ENCODE peak calls at places on chromosomes 12 and 14, in ten cellular contexts. One of them, this sample, is unnamed.
A peak's percentile ranks its signal among the peaks of the same experiment; 100 is the strongest.

GRCh38 chr14:33323979-33324378 is 385.3 kb downstream of the NPAS3 start:
- DNase-seq in fibroblast of villous mesenchyme: no peak
- DNase-seq in tibial artery: no peak
- DNase-seq in fibroblast of the aortic adventitia: no peak
- DNase-seq in lower leg skin: no peak
- DNase-seq in mucosa of descending colon: no peak
- DNase-seq in mesendoderm: no peak
- DNase-seq in CD8-positive, alpha-beta memory T cell: no peak
- DNase-seq in GM12865: no peak
- DNase-seq in GM12864: no peak
- DNase-seq in this sample: no peak

GRCh38 chr12:97716356-97716755 is 253.8 kb downstream of the RMST start:
- DNase-seq in GM12865: peak; percentile 41
- DNase-seq in GM12864: no peak
- DNase-seq in fibroblast of villous mesenchyme: no peak
- DNase-seq in fibroblast of the aortic adventitia: no peak
- DNase-seq in tibial artery: no peak
- DNase-seq in mucosa of descending colon: no peak
- DNase-seq in mesendoderm: peak; percentile 62
- DNase-seq in lower leg skin: no peak
- DNase-seq in CD8-positive, alpha-beta memory T cell: no peak
- DNase-seq in this sample: peak; percentile 13

GRCh38 chr14:103623883-103624482 is 5.0 kb upstream of the KLC1 start:
- DNase-seq in tibial artery: no peak
- DNase-seq in CD8-positive, alpha-beta memory T cell: no peak
- DNase-seq in fibroblast of the aortic adventitia: no peak
- DNase-seq in lower leg skin: no peak
- DNase-seq in mucosa of descending colon: peak; percentile 50
- DNase-seq in mesendoderm: no peak
- DNase-seq in GM12865: peak; percentile 64
- DNase-seq in fibroblast of villous mesenchyme: peak; percentile 16
- DNase-seq in GM12864: no peak
- DNase-seq in this sample: no peak

GRCh38 chr12:40946612-40947194 is 241.4 kb upstream of the PDZRN4 start:
- DNase-seq in tibial artery: no peak
- DNase-seq in CD8-positive, alpha-beta memory T cell: no peak
- DNase-seq in mesendoderm: peak; percentile 25
- DNase-seq in fibroblast of the aortic adventitia: peak; percentile 59
- DNase-seq in mucosa of descending colon: no peak
- DNase-seq in lower leg skin: no peak
- DNase-seq in GM12865: peak; percentile 32
- DNase-seq in fibroblast of villous mesenchyme: peak; percentile 48
- DNase-seq in GM12864: peak; percentile 1
- DNase-seq in this sample: no peak

GRCh38 chr12:109736552-109737108 is 23.0 kb downstream of the FAM222A start:
- DNase-seq in GM12864: no peak
- DNase-seq in fibroblast of villous mesenchyme: peak; percentile 35
- DNase-seq in CD8-positive, alpha-beta memory T cell: no peak
- DNase-seq in fibroblast of the aortic adventitia: peak; percentile 47
- DNase-seq in lower leg skin: no peak
- DNase-seq in mesendoderm: peak; percentile 97
- DNase-seq in mucosa of descending colon: peak; percentile 34
- DNase-seq in GM12865: no peak
- DNase-seq in tibial artery: peak; percentile 16
- DNase-seq in this sample: no peak

GRCh38 chr14:35576856-35577255 is 42.9 kb downstream of the INSM2 start:
- DNase-seq in mucosa of descending colon: no peak
- DNase-seq in fibroblast of villous mesenchyme: no peak
- DNase-seq in GM12864: no peak
- DNase-seq in mesendoderm: no peak
- DNase-seq in lower leg skin: no peak
- DNase-seq in GM12865: no peak
- DNase-seq in tibial artery: no peak
- DNase-seq in fibroblast of the aortic adventitia: no peak
- DNase-seq in CD8-positive, alpha-beta memory T cell: no peak
- DNase-seq in this sample: no peak

GRCh38 chr14:70640938-70641547 is 673 bp upstream of the TTC9 start:
- DNase-seq in mesendoderm: peak; percentile 68
- DNase-seq in CD8-positive, alpha-beta memory T cell: peak; percentile 73
- DNase-seq in lower leg skin: no peak
- DNase-seq in fibroblast of villous mesenchyme: peak; percentile 26
- DNase-seq in GM12864: no peak
- DNase-seq in tibial artery: no peak
- DNase-seq in fibroblast of the aortic adventitia: peak; percentile 11
- DNase-seq in GM12865: peak; percentile 88
- DNase-seq in mucosa of descending colon: peak; percentile 72
- DNase-seq in this sample: peak; percentile 66

GRCh38 chr14:99132821-99133562 is 139.0 kb downstream of the BCL11B start:
- DNase-seq in fibroblast of the aortic adventitia: no peak
- DNase-seq in mucosa of descending colon: no peak
- DNase-seq in tibial artery: peak; percentile 10
- DNase-seq in CD8-positive, alpha-beta memory T cell: no peak
- DNase-seq in GM12865: no peak
- DNase-seq in mesendoderm: peak; percentile 26
- DNase-seq in GM12864: no peak
- DNase-seq in fibroblast of villous mesenchyme: no peak
- DNase-seq in lower leg skin: peak; percentile 7
- DNase-seq in this sample: peak; percentile 41

GRCh38 chr12:82650627-82651337 is 35.9 kb upstream of the TMTC2 start:
- DNase-seq in fibroblast of the aortic adventitia: peak; percentile 25
- DNase-seq in GM12865: peak; percentile 76
- DNase-seq in fibroblast of villous mesenchyme: no peak
- DNase-seq in CD8-positive, alpha-beta memory T cell: no peak
- DNase-seq in GM12864: peak; percentile 30
- DNase-seq in mesendoderm: peak; percentile 64
- DNase-seq in mucosa of descending colon: no peak
- DNase-seq in tibial artery: no peak
- DNase-seq in lower leg skin: peak; percentile 62
- DNase-seq in this sample: no peak

GRCh38 chr12:108832730-108833354 is 24.5 kb downstream of the SSH1 start:
- DNase-seq in lower leg skin: no peak
- DNase-seq in GM12865: no peak
- DNase-seq in tibial artery: no peak
- DNase-seq in mesendoderm: peak; percentile 86
- DNase-seq in CD8-positive, alpha-beta memory T cell: no peak
- DNase-seq in GM12864: no peak
- DNase-seq in fibroblast of the aortic adventitia: peak; percentile 97
- DNase-seq in fibroblast of villous mesenchyme: peak; percentile 76
- DNase-seq in mucosa of descending colon: no peak
- DNase-seq in this sample: no peak

GRCh38 chr14:94827711-94828505 is 58.0 kb upstream of the GSC start:
- DNase-seq in fibroblast of the aortic adventitia: no peak
- DNase-seq in GM12864: no peak
- DNase-seq in GM12865: no peak
- DNase-seq in CD8-positive, alpha-beta memory T cell: no peak
- DNase-seq in lower leg skin: peak; percentile 52
- DNase-seq in mesendoderm: no peak
- DNase-seq in mucosa of descending colon: no peak
- DNase-seq in fibroblast of villous mesenchyme: no peak
- DNase-seq in tibial artery: peak; percentile 37
- DNase-seq in this sample: no peak

GRCh38 chr12:3168775-3169221 is 91.6 kb downstream of the TSPAN9 start:
- DNase-seq in GM12864: no peak
- DNase-seq in mesendoderm: peak; percentile 76
- DNase-seq in mucosa of descending colon: no peak
- DNase-seq in fibroblast of the aortic adventitia: peak; percentile 60
- DNase-seq in lower leg skin: peak; percentile 30
- DNase-seq in fibroblast of villous mesenchyme: peak; percentile 95
- DNase-seq in GM12865: no peak
- DNase-seq in tibial artery: no peak
- DNase-seq in CD8-positive, alpha-beta memory T cell: no peak
- DNase-seq in this sample: peak; percentile 33

GRCh38 chr14:104689620-104690265 is 325 bp downstream of the INF2 start:
- DNase-seq in CD8-positive, alpha-beta memory T cell: no peak
- DNase-seq in mesendoderm: no peak
- DNase-seq in tibial artery: no peak
- DNase-seq in fibroblast of villous mesenchyme: no peak
- DNase-seq in GM12865: no peak
- DNase-seq in lower leg skin: no peak
- DNase-seq in mucosa of descending colon: no peak
- DNase-seq in fibroblast of the aortic adventitia: no peak
- DNase-seq in GM12864: no peak
- DNase-seq in this sample: no peak

GRCh38 chr12:130342842-130343241 is 5.2 kb downstream of the PIWIL1 start:
- DNase-seq in GM12864: no peak
- DNase-seq in fibroblast of villous mesenchyme: no peak
- DNase-seq in GM12865: no peak
- DNase-seq in lower leg skin: no peak
- DNase-seq in tibial artery: no peak
- DNase-seq in mesendoderm: peak; percentile 21
- DNase-seq in fibroblast of the aortic adventitia: no peak
- DNase-seq in CD8-positive, alpha-beta memory T cell: no peak
- DNase-seq in mucosa of descending colon: no peak
- DNase-seq in this sample: no peak

DNA sequence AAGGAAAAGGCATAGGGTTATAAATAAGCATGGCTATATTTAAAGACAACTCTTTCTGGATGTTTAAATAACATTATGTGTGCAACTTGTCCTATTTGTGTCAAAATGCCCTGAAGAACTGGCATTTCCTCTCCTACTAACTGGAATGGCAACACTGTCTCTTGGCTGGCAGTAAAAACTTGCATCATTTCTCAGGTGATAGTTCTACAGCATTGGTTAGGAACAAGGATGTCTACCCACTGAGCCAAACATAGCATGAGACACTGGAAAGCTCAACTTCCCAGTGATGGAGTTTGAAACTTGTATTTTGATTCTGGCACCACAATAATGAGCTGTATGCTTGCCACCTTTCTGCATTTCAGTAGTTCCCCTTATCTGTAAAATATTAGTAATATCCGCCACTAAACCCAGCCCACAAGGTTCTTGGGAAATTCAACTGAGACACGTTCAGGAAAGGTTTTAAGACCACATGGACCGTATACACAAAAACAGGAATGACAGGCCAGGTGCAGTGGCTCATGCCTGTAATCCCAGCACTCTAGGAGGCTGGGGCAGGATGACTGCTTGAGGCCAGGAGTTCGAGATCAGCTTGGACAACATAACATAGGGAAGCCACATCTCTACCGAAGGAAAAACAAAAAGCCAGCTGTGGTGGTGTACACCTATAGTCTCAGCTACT is 5.1 kb downstream of the SLC38A2 start:
- DNase-seq in CD8-positive, alpha-beta memory T cell: no peak
- DNase-seq in fibroblast of the aortic adventitia: peak; percentile 55
- DNase-seq in GM12865: no peak
- DNase-seq in tibial artery: no peak
- DNase-seq in lower leg skin: no peak
- DNase-seq in fibroblast of villous mesenchyme: peak; percentile 45
- DNase-seq in mesendoderm: no peak
- DNase-seq in mucosa of descending colon: no peak
- DNase-seq in GM12864: no peak
- DNase-seq in this sample: no peak
- H3K4me3 ChIP-seq in CD8-positive, alpha-beta memory T cell: no peak overlapping the region
- H3K4me3 ChIP-seq in fibroblast of the aortic adventitia: peak overlapping the region; percentile 96
- H3K4me3 ChIP-seq in GM12865: no peak overlapping the region
- H3K4me3 ChIP-seq in tibial artery: peak overlapping the region; percentile 99
- H3K4me3 ChIP-seq in lower leg skin: peak overlapping the region; percentile 0
- H3K4me3 ChIP-seq in fibroblast of villous mesenchyme: peak overlapping the region; percentile 95
- H3K4me3 ChIP-seq in mesendoderm: no peak overlapping the region
- H3K4me3 ChIP-seq in mucosa of descending colon: no peak overlapping the region
- H3K4me3 ChIP-seq in GM12864: no peak overlapping the region
- H3K4me3 ChIP-seq in this sample: no peak overlapping the region

DNA sequence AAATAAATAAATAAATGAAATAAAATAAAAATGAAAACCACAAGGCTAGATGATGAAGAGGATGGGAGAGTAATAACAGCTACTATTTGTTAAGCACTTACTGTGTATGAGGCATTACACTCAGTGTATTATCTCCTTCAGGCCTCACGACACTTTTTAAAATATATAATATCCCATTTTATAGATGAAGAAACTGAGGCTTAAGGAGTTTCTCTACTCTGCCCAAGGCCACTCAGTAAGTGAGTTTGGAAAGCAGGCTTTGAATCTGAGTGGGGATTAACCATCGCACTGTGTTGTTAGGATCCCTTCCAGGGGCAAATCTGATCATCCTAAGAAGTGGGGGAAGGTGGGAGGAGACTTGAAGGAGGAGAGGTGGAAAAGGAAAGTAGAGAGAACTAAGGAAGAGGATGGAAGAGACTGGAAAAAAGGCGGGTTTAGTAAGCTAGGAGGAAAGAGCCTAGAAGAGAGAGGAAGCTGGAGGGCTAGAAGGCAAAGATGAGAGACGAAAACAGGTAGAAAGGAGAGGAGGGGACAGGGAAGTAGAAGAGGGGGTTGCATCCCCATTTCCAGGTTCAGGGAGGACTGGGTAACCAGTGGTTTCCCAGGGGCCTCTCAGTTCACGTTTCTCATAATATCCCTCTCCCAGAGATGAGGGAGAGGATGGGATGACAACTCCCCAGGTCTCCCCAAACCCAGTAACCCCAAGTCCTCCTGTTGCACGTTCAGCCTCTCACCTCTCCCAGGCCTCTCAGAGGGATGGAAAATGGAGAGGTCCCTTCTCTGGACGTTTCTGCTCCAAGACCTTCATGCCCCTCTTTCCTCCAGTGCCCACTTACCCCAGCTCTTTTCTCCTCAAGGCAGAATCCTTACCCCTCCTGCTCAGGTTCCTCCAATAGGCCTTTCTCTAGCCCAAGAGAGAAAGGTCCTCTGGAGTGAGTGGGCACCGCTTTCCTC is 1.7 kb downstream of the STAT6 start:
- DNase-seq in CD8-positive, alpha-beta memory T cell: no peak
- DNase-seq in GM12865: no peak
- DNase-seq in tibial artery: no peak
- DNase-seq in lower leg skin: no peak
- DNase-seq in fibroblast of the aortic adventitia: no peak
- DNase-seq in mesendoderm: no peak
- DNase-seq in GM12864: no peak
- DNase-seq in fibroblast of villous mesenchyme: no peak
- DNase-seq in mucosa of descending colon: no peak
- DNase-seq in this sample: no peak
- H3K4me3 ChIP-seq in CD8-positive, alpha-beta memory T cell: peak overlapping the region; percentile 99
- H3K4me3 ChIP-seq in GM12865: peak overlapping the region; percentile 98
- H3K4me3 ChIP-seq in tibial artery: peak overlapping the region; percentile 65
- H3K4me3 ChIP-seq in lower leg skin: peak overlapping the region; percentile 64
- H3K4me3 ChIP-seq in fibroblast of the aortic adventitia: peak overlapping the region; percentile 93
- H3K4me3 ChIP-seq in mesendoderm: peak overlapping the region; percentile 45
- H3K4me3 ChIP-seq in GM12864: peak overlapping the region; percentile 98
- H3K4me3 ChIP-seq in fibroblast of villous mesenchyme: peak overlapping the region; percentile 93
- H3K4me3 ChIP-seq in mucosa of descending colon: peak overlapping the region; percentile 48
- H3K4me3 ChIP-seq in this sample: no peak overlapping the region

DNA sequence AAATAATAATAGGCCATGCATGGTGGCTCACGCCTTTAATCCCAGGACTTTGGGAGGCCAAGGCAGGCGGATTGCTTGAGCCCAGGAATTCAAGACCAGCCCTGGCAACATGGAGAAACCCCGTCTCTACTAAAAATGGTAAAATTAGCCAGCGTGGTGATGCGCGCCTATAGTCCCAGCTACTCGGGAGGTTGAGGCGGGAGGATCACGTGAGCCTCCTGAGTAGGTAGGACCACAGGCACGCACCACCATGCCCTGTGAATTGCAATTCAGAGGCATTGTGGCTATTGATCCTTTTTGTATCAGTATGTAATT is 2.3 kb downstream of the ARHGDIB start:
- DNase-seq in mesendoderm: no peak
- DNase-seq in lower leg skin: no peak
- DNase-seq in GM12865: no peak
- DNase-seq in GM12864: no peak
- DNase-seq in mucosa of descending colon: peak; percentile 57
- DNase-seq in fibroblast of the aortic adventitia: no peak
- DNase-seq in fibroblast of villous mesenchyme: no peak
- DNase-seq in tibial artery: no peak
- DNase-seq in CD8-positive, alpha-beta memory T cell: no peak
- DNase-seq in this sample: no peak
- H3K4me3 ChIP-seq in mesendoderm: no peak overlapping the region
- H3K4me3 ChIP-seq in lower leg skin: no peak overlapping the region
- H3K4me3 ChIP-seq in GM12865: peak overlapping the region; percentile 98
- H3K4me3 ChIP-seq in GM12864: peak overlapping the region; percentile 73
- H3K4me3 ChIP-seq in mucosa of descending colon: no peak overlapping the region
- H3K4me3 ChIP-seq in fibroblast of the aortic adventitia: no peak overlapping the region
- H3K4me3 ChIP-seq in fibroblast of villous mesenchyme: no peak overlapping the region
- H3K4me3 ChIP-seq in tibial artery: no peak overlapping the region
- H3K4me3 ChIP-seq in CD8-positive, alpha-beta memory T cell: peak overlapping the region; percentile 94
- H3K4me3 ChIP-seq in this sample: no peak overlapping the region

GRCh38 chr12:89356069-89356665 is 3.9 kb upstream of the DUSP6 start:
- DNase-seq in mucosa of descending colon: no peak
- DNase-seq in GM12864: no peak
- DNase-seq in tibial artery: no peak
- DNase-seq in mesendoderm: peak; percentile 55
- DNase-seq in fibroblast of villous mesenchyme: no peak
- DNase-seq in lower leg skin: no peak
- DNase-seq in GM12865: no peak
- DNase-seq in fibroblast of the aortic adventitia: no peak
- DNase-seq in CD8-positive, alpha-beta memory T cell: no peak
- DNase-seq in this sample: no peak
- H3K4me3 ChIP-seq in mucosa of descending colon: no peak overlapping the region
- H3K4me3 ChIP-seq in GM12864: no peak overlapping the region
- H3K4me3 ChIP-seq in tibial artery: no peak overlapping the region
- H3K4me3 ChIP-seq in mesendoderm: no peak overlapping the region
- H3K4me3 ChIP-seq in fibroblast of villous mesenchyme: no peak overlapping the region
- H3K4me3 ChIP-seq in lower leg skin: no peak overlapping the region
- H3K4me3 ChIP-seq in GM12865: no peak overlapping the region
- H3K4me3 ChIP-seq in fibroblast of the aortic adventitia: no peak overlapping the region
- H3K4me3 ChIP-seq in CD8-positive, alpha-beta memory T cell: no peak overlapping the region
- H3K4me3 ChIP-seq in this sample: no peak overlapping the region

This sample was measured in H1.